ENCODE peak calls at places on chromosome 4, in seven cellular contexts. Z, V, G, D, O, T and W are unnamed samples.

GRCh38 chr4:129344058-129344457 is 248.1 kb downstream of the C4orf33 start:
- DNase-seq in T (no peak), O (no peak), D (no peak), G (no peak), V (no peak), Z (no peak), W (no peak)

GRCh38 chr4:158496030-158496741 is 25.5 kb upstream of the RXFP1 start:
- DNase-seq in O (no peak), V (no peak), G (no peak), D (no peak), T (no peak), Z (peak), W (no peak)

GRCh38 chr4:74590476-74590875 is 145.5 kb downstream of the AREG start:
- DNase-seq in Z (no peak), D (no peak), O (no peak), V (no peak), G (no peak), T (no peak), W (no peak)

GRCh38 chr4:145034727-145035211 is 63.2 kb downstream of the ANAPC10 start:
- DNase-seq in O (no peak), Z (no peak), T (no peak), G (peak), V (no peak), D (no peak), W (no peak)

GRCh38 chr4:184344435-184344834 is 126.8 kb upstream of the ENPP6 start:
- DNase-seq in T (no peak), G (no peak), D (no peak), V (no peak), O (no peak), Z (no peak), W (no peak)

GRCh38 chr4:183638436-183638835 is 20.5 kb downstream of the RWDD4 start:
- DNase-seq in G (no peak), V (no peak), T (no peak), D (no peak), O (no peak), Z (no peak), W (no peak)

GRCh38 chr4:82043081-82043808 is 330.5 kb downstream of the HNRNPD start:
- DNase-seq in G (no peak), D (no peak), O (no peak), V (no peak), T (no peak), Z (no peak), W (no peak)

GRCh38 chr4:183304067-183304466 is 16.0 kb downstream of the CLDN22 start:
- DNase-seq in Z (no peak), V (no peak), D (no peak), O (no peak), G (no peak), T (no peak), W (no peak)

GRCh38 chr4:152938237-152938969 is 2.3 kb downstream of the FHDC1 start:
- DNase-seq in T (no peak), G (no peak), O (no peak), D (no peak), V (no peak), Z (no peak), W (no peak)

GRCh38 chr4:110087116-110087708 is 111.2 kb downstream of the ELOVL6 start:
- DNase-seq in O (no peak), D (no peak), G (no peak), V (no peak), Z (no peak), T (no peak), W (no peak)

GRCh38 chr4:142473218-142473959 is 372.7 kb downstream of the INPP4B start:
- DNase-seq in D (peak), V (no peak), G (no peak), T (no peak), Z (peak), O (peak), W (no peak)

GRCh38 chr4:128600996-128601857 is 208.3 kb upstream of the JADE1 start:
- DNase-seq in O (no peak), T (peak), V (no peak), G (peak), D (peak), Z (peak), W (no peak)

GRCh38 chr4:176303938-176304337 is 15.8 kb upstream of the SPCS3 start:
- DNase-seq in D (no peak), O (no peak), G (no peak), V (no peak), T (no peak), Z (no peak), W (no peak)

GRCh38 chr4:174423257-174423944 is 98.9 kb downstream of the HPGD start:
- DNase-seq in O (no peak), G (peak), D (no peak), Z (peak), V (no peak), T (peak), W (no peak)

GRCh38 chr4:27836505-27836904 is 975.9 kb downstream of the STIM2 start:
- DNase-seq in V (no peak), Z (no peak), O (no peak), G (no peak), D (no peak), T (no peak), W (no peak)

GRCh38 chr4:183175631-183176232 is 76.7 kb downstream of the WWC2 start:
- DNase-seq in T (no peak), O (no peak), Z (no peak), G (no peak), V (no peak), D (no peak), W (no peak)

GRCh38 chr4:100848865-100849264 is 331.0 kb upstream of the EMCN start:
- DNase-seq in V (no peak), O (no peak), T (no peak), Z (no peak), G (no peak), D (no peak), W (no peak)

GRCh38 chr4:81919238-81919637 is 447.5 kb upstream of the RASGEF1B start:
- DNase-seq in O (no peak), Z (no peak), G (no peak), V (no peak), T (no peak), D (no peak), W (no peak)

GRCh38 chr4:169219440-169219839 is 51.3 kb downstream of the SH3RF1 start:
- DNase-seq in T (no peak), V (no peak), Z (no peak), O (no peak), D (no peak), G (no peak), W (no peak)

GRCh38 chr4:39620551-39620950 is 18.1 kb downstream of the SMIM14 start:
- DNase-seq in G (no peak), O (no peak), T (no peak), D (no peak), V (no peak), Z (no peak), W (no peak)

GRCh38 chr4:67558493-67558892 is at the start of gene STAP1:
- DNase-seq in O (no peak), D (no peak), G (no peak), T (no peak), V (no peak), Z (no peak), W (no peak)
- TF ChIP-seq POLR2A in O (no peak), D (no peak), G (no peak), T (no peak), V (no peak), Z (no peak), W (no peak)

GRCh38 chr4:7805533-7806079 is 134.1 kb downstream of the AFAP1 start:
- DNase-seq in Z (no peak), T (no peak), D (no peak), O (no peak), V (no peak), G (no peak), W (no peak)
- TF ChIP-seq POLR2A in Z (no peak), T (no peak), D (no peak), O (no peak), V (no peak), G (no peak), W (no peak)

GRCh38 chr4:6986781-6987565 is 56.2 kb upstream of the TADA2B start:
- DNase-seq in G (peak), T (peak), D (peak), V (peak), Z (peak), O (peak), W (peak)
- TF ChIP-seq POLR2A in G (peak), T (peak), D (peak), V (peak), Z (peak), O (no peak), W (peak)

GRCh38 chr4:53098681-53099121 is 236.6 kb downstream of the RASL11B start:
- DNase-seq in G (no peak), O (no peak), V (no peak), Z (no peak), T (no peak), D (no peak), W (no peak)
- TF ChIP-seq POLR2A in G (no peak), O (no peak), V (no peak), Z (no peak), T (no peak), D (no peak), W (no peak)

GRCh38 chr4:3077796-3078195 is 3.3 kb downstream of the HTT start:
- DNase-seq in G (no peak), T (no peak), O (no peak), V (no peak), D (no peak), Z (no peak), W (no peak)
- TF ChIP-seq POLR2A in G (no peak), T (no peak), O (no peak), V (no peak), D (no peak), Z (no peak), W (no peak)

GRCh38 chr4:83285022-83285387 is 407 bp upstream of the COQ2 start:
- DNase-seq in O (no peak), T (peak), Z (no peak), G (peak), V (no peak), D (no peak), W (no peak)

GRCh38 chr4:83281326-83281725 is 3.3 kb downstream of the COQ2 start:
- DNase-seq in D (no peak), G (no peak), Z (no peak), T (no peak), O (no peak), V (no peak), W (no peak)

GRCh38 chr4:83282049-83282535 is 2.5 kb downstream of the COQ2 start:
- DNase-seq in G (no peak), T (peak), O (no peak), V (no peak), D (no peak), Z (no peak), W (no peak)

GRCh38 chr4:83284161-83285021 is at the start of gene COQ2:
- DNase-seq in Z (peak), V (peak), O (peak), T (peak), G (peak), D (peak), W (peak)
- TF ChIP-seq POLR2A in Z (no peak), V (peak), O (no peak), T (peak), G (peak), D (peak), W (no peak)

DNA sequence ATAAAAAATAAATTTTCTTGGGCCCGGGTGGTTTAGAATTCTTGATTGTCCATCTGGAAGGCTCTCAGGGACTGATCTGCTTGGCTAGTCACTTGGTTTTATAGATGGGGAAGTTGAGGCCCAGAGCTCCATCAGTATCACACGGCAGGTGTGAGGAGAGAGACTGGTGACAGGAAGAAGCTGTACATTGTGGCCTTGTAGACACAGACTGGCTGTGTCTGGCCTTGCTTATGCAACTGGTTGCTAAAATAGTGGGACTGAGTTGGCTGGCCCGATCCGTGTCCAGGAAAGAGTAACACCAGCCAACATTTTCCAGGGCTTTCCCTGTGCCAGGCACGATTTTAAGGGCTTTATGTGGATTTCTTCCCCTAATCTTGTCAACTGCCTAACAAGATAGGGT is 2.8 kb downstream of the TBC1D14 start:
- DNase-seq in V (no peak), T (no peak), D (peak), G (peak), Z (peak), O (no peak), W (no peak)
- TF ChIP-seq POLR2A in V (peak), T (no peak), D (no peak), G (peak), Z (no peak), O (no peak), W (no peak)